ENCODE peak calls at places on chromosomes 5 and 9, in six cellular contexts. N is AG04450, G is endothelial cell, K is heart right ventricle, T is brain microvascular endothelial cell, J is endodermal cell. L is an unnamed sample.

GRCh38 chr5:160188151-160188967 is 40.9 kb upstream of the FABP6 start:
- DNase-seq in N (no peak), G (peak), K (peak), T (peak), J (peak), L (no peak)

GRCh38 chr5:134555889-134556311 is 30.4 kb downstream of the JADE2 start:
- DNase-seq in N (no peak), G (peak), K (no peak), T (peak), J (peak), L (peak)

GRCh38 chr5:38556115-38556598 is 289 bp downstream of the LIFR start:
- DNase-seq in N (no peak), G (no peak), K (no peak), T (peak), J (no peak), L (no peak)

GRCh38 chr9:123364241-123364824 is 8.3 kb downstream of the CRB2 start:
- DNase-seq in N (peak), G (no peak), K (no peak), T (peak), J (no peak), L (no peak)

GRCh38 chr5:107388111-107388861 is 282.5 kb downstream of the EFNA5 start:
- DNase-seq in N (peak), G (no peak), K (no peak), T (peak), J (peak), L (no peak)

GRCh38 chr5:59174248-59174844 is 591.5 kb downstream of the RAB3C start:
- DNase-seq in N (peak), G (peak), K (peak), T (peak), J (no peak), L (no peak)

GRCh38 chr9:130385257-130385656 is 59.5 kb upstream of the ASS1 start:
- DNase-seq in N (no peak), G (no peak), K (no peak), T (no peak), J (no peak), L (no peak)

GRCh38 chr9:126276056-126276728 is 50.4 kb upstream of the MVB12B start:
- DNase-seq in N (no peak), G (no peak), K (no peak), T (no peak), J (no peak), L (peak)

GRCh38 chr9:129278391-129279237 is 100.6 kb upstream of the IER5L start:
- DNase-seq in N (no peak), G (no peak), K (no peak), T (peak), J (peak), L (peak)

GRCh38 chr5:10573487-10574145 is 9.7 kb downstream of the ANKRD33B start:
- DNase-seq in N (no peak), G (no peak), K (no peak), T (no peak), J (no peak), L (no peak)

GRCh38 chr9:37293664-37294524 is 128.6 kb upstream of the GRHPR start:
- DNase-seq in N (no peak), G (no peak), K (no peak), T (no peak), J (no peak), L (no peak)

GRCh38 chr5:10699987-10700386 is 61.0 kb downstream of the DAP start:
- DNase-seq in N (no peak), G (no peak), K (no peak), T (no peak), J (no peak), L (no peak)

GRCh38 chr5:121668635-121669034 is 183.0 kb upstream of the FTMT start:
- DNase-seq in N (no peak), G (no peak), K (no peak), T (peak), J (no peak), L (no peak)

GRCh38 chr5:80487444-80487828 is 464 bp upstream of the FAM151B start:
- DNase-seq in N (no peak), G (peak), K (no peak), T (no peak), J (no peak), L (no peak)

GRCh38 chr9:122088880-122089567 is 4.1 kb downstream of the TTLL11 start:
- DNase-seq in N (no peak), G (no peak), K (no peak), T (no peak), J (no peak), L (no peak)

GRCh38 chr9:14158911-14159310 is 155.0 kb downstream of the NFIB start:
- DNase-seq in N (no peak), G (no peak), K (no peak), T (peak), J (no peak), L (no peak)

GRCh38 chr9:33230756-33231691 is 8.9 kb upstream of the SPINK4 start:
- DNase-seq in N (no peak), G (no peak), K (no peak), T (no peak), J (no peak), L (no peak)

GRCh38 chr9:95103385-95104087 is 214.0 kb downstream of the FANCC start:
- DNase-seq in N (no peak), G (peak), K (no peak), T (no peak), J (peak), L (no peak)
- TF ChIP-seq CTCF in N (peak), G (no peak), K (peak), T (peak), J (peak), L (no peak)

GRCh38 chr5:128844354-128844923 is 120.8 kb upstream of the SLC27A6 start:
- DNase-seq in N (no peak), G (no peak), K (no peak), T (no peak), J (no peak), L (no peak)

GRCh38 chr5:128836571-128836970 is 128.7 kb upstream of the SLC27A6 start:
- DNase-seq in N (no peak), G (no peak), K (no peak), T (no peak), J (no peak), L (no peak)

GRCh38 chr5:128838631-128839030 is 126.7 kb upstream of the SLC27A6 start:
- DNase-seq in N (no peak), G (no peak), K (no peak), T (no peak), J (no peak), L (no peak)

GRCh38 chr5:128842241-128842640 is 123.0 kb upstream of the SLC27A6 start:
- DNase-seq in N (no peak), G (no peak), K (no peak), T (no peak), J (no peak), L (no peak)
- TF ChIP-seq CTCF in N (no peak), G (no peak), K (no peak), T (peak), J (peak), L (peak)

GRCh38 chr5:132742158-132742557 is 4.8 kb upstream of the KIF3A start:
- DNase-seq in N (no peak), G (no peak), K (no peak), T (no peak), J (no peak), L (no peak)

GRCh38 chr5:132737982-132738770 is 830 bp upstream of the KIF3A start:
- DNase-seq in N (no peak), G (no peak), K (no peak), T (no peak), J (no peak), L (no peak)

GRCh38 chr5:132742626-132743025 is 4.6 kb upstream of the CCNI2 start:
- DNase-seq in N (no peak), G (no peak), K (no peak), T (no peak), J (no peak), L (no peak)

GRCh38 chr5:132736853-132737833 is at the start of gene KIF3A:
- DNase-seq in N (peak), G (peak), K (peak), T (peak), J (peak), L (peak)

DNA sequence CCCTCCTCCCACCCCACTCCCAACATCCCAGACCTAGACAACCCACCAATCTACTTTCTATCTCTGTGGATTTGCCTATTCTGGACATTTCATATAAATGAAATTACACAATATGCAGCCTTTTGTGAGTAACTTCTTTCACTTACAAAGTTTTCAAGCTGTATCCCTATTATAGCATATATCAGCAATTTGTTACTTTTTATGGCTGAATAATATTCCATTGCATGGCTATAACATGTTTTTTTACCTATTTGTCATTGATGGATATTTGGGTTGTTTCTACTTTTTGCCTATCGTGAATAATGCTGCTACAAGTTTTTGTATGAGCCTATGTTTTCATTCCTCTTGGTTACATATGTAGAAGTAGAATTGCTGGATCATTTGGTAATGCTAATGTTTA is 1.9 kb upstream of the KIF3A start:
- DNase-seq in N (no peak), G (no peak), K (no peak), T (no peak), J (no peak), L (no peak)
- TF ChIP-seq CTCF in N (no peak), G (no peak), K (no peak), T (no peak), J (no peak), L (no peak)

GRCh38 chr9:100488171-100488570 is 15.2 kb downstream of the TMEFF1 start:
- DNase-seq in N (no peak), G (no peak), K (no peak), T (no peak), J (no peak), L (no peak)

GRCh38 chr9:100485196-100485595 is 12.2 kb downstream of the TMEFF1 start:
- DNase-seq in N (no peak), G (no peak), K (no peak), T (no peak), J (no peak), L (no peak)

GRCh38 chr9:100489836-100490235 is 16.9 kb downstream of the TMEFF1 start:
- DNase-seq in N (no peak), G (no peak), K (no peak), T (no peak), J (no peak), L (no peak)

GRCh38 chr9:100486479-100487176 is 13.7 kb downstream of the TMEFF1 start:
- DNase-seq in N (no peak), G (no peak), K (no peak), T (no peak), J (no peak), L (no peak)
- TF ChIP-seq CTCF in N (no peak), G (no peak), K (no peak), T (no peak), J (no peak), L (no peak)

GRCh38 chr5:56311306-56311904 is 78.3 kb upstream of the ANKRD55 start:
- DNase-seq in N (no peak), G (no peak), K (no peak), T (no peak), J (no peak), L (no peak)

GRCh38 chr5:56313596-56313995 is 80.5 kb upstream of the ANKRD55 start:
- DNase-seq in N (no peak), G (no peak), K (no peak), T (no peak), J (no peak), L (no peak)

GRCh38 chr5:56316302-56316994 is 83.3 kb upstream of the ANKRD55 start:
- DNase-seq in N (no peak), G (no peak), K (no peak), T (no peak), J (no peak), L (no peak)

GRCh38 chr5:56313004-56313531 is 79.9 kb upstream of the ANKRD55 start:
- DNase-seq in N (no peak), G (no peak), K (no peak), T (no peak), J (no peak), L (no peak)

GRCh38 chr5:56314536-56314935 is 81.4 kb upstream of the ANKRD55 start:
- DNase-seq in N (no peak), G (peak), K (no peak), T (no peak), J (peak), L (no peak)
- TF ChIP-seq CTCF in N (peak), G (peak), K (peak), T (peak), J (peak), L (no peak)

GRCh38 chr9:110142868-110143866 is 64.8 kb downstream of the C9orf152 start:
- DNase-seq in N (no peak), G (no peak), K (no peak), T (no peak), J (peak), L (no peak)
- TF ChIP-seq CTCF in N (no peak), G (no peak), K (peak), T (peak), J (peak), L (no peak)

DNA sequence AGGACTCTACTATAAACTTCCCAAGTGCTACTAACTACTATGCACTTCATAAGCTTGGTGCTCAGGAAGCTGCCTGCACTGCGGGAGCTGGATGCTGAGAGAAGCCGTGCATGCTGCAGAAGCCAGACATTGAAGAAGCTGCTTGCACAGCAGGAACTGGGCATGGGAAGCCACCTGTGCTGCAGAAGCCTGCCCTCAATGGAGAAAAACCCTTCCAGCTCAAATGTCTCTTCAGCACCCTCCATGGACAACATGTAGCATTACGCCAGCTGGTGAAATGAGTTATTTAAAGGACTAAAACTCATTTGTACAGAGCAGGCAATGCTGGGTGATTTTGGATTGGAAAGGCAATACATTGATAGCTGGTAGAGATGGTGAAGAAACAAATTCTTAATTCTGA is 247.2 kb downstream of the KIF4B start:
- DNase-seq in N (no peak), G (peak), K (no peak), T (no peak), J (peak), L (no peak)
- TF ChIP-seq CTCF in N (no peak), G (peak), K (peak), T (no peak), J (peak), L (no peak)

GRCh38 chr5:43041669-43042175 is 1.6 kb upstream of the ANXA2R start:
- DNase-seq in N (peak), G (peak), K (peak), T (peak), J (no peak), L (no peak)
- TF ChIP-seq CTCF in N (no peak), G (no peak), K (no peak), T (no peak), J (no peak), L (no peak)

GRCh38 chr5:76544268-76544926 is 78.8 kb downstream of the F2RL2 start:
- DNase-seq in N (no peak), G (peak), K (no peak), T (peak), J (peak), L (no peak)
- TF ChIP-seq CTCF in N (peak), G (peak), K (peak), T (peak), J (peak), L (peak)